ENCODE peak calls at places on chromosomes 16 and 17, in six cellular contexts. J is EH; T is neuronal stem cell; Q is activated CD4-positive, alpha-beta T cell treated with anti-CD3 and anti-CD28 coated beads, Interleukin-2, amount 50 U/mL, for 1 hour; L is mucosa of descending colon; P is progenitor cell of endocrine pancreas. I is an unnamed sample.

GRCh38 chr17:81731271-81731670 is 19.2 kb downstream of the SLC25A10 start:
- DNase-seq in L (no peak), T (no peak), P (no peak), Q (no peak), J (peak; percentile 91), I (no peak)

GRCh38 chr17:78791840-78792709 is 10.0 kb upstream of the CYTH1 start:
- DNase-seq in J (no peak), L (no peak), Q (no peak), T (no peak), P (no peak), I (no peak)

GRCh38 chr16:11677959-11678881 is 10.0 kb downstream of the SNN start:
- DNase-seq in L (no peak), J (no peak), Q (no peak), T (no peak), P (no peak), I (no peak)

GRCh38 chr17:54530398-54530797 is 370.3 kb upstream of the TOM1L1 start:
- DNase-seq in L (no peak), J (no peak), P (no peak), T (no peak), Q (no peak), I (no peak)

GRCh38 chr17:78416791-78417530 is 38.5 kb downstream of the PGS1 start:
- DNase-seq in J (no peak), Q (no peak), P (no peak), L (no peak), T (no peak), I (no peak)

GRCh38 chr17:65745241-65745640 is 183.8 kb upstream of the AXIN2 start:
- DNase-seq in P (no peak), J (no peak), L (no peak), T (no peak), Q (no peak), I (no peak)

GRCh38 chr17:82017612-82018151 is 5.0 kb downstream of the CENPX start:
- DNase-seq in L (no peak), T (no peak), P (no peak), Q (no peak), J (no peak), I (no peak)

GRCh38 chr17:4551141-4551540 is 4.0 kb downstream of the MYBBP1A start:
- DNase-seq in T (no peak), L (no peak), Q (no peak), P (no peak), J (no peak), I (no peak)

GRCh38 chr17:2396568-2397246 is 4.2 kb downstream of the MNT start:
- DNase-seq in P (peak; percentile 71), L (peak; percentile 96), T (peak; percentile 90), Q (no peak), J (peak; percentile 100), I (peak; percentile 95)

GRCh38 chr17:4716081-4716480 is 5.6 kb downstream of the ARRB2 start:
- DNase-seq in L (no peak), T (no peak), J (no peak), P (no peak), Q (no peak), I (no peak)

GRCh38 chr17:64357191-64357981 is 33.3 kb downstream of the PECAM1 start:
- DNase-seq in J (peak; percentile 97), T (no peak), P (no peak), Q (no peak), L (no peak), I (no peak)

GRCh38 chr16:12027558-12027957 is 51.0 kb downstream of the SNX29 start:
- DNase-seq in L (no peak), T (no peak), J (no peak), Q (no peak), P (no peak), I (no peak)

GRCh38 chr16:88022076-88023042 is 71.1 kb downstream of the BANP start:
- DNase-seq in L (no peak), T (no peak), J (peak; percentile 7), P (no peak), Q (no peak), I (no peak)

GRCh38 chr16:64627781-64628180 is 494.1 kb downstream of the CDH11 start:
- DNase-seq in T (no peak), P (no peak), Q (no peak), L (no peak), J (no peak), I (no peak)

GRCh38 chr16:30948087-30948955 is 547 bp upstream of the ORAI3 start:
- DNase-seq in P (peak; percentile 91), J (peak; percentile 98), Q (no peak), T (peak; percentile 100), L (peak; percentile 79), I (peak; percentile 94)

GRCh38 chr17:230371-230770 is 48.9 kb upstream of the DOC2B start:
- DNase-seq in L (peak; percentile 16), J (no peak), T (no peak), P (no peak), Q (no peak), I (no peak)

GRCh38 chr16:87328846-87329245 is 11.7 kb upstream of the C16orf95 start:
- DNase-seq in T (no peak), P (no peak), L (peak; percentile 40), J (no peak), Q (no peak), I (no peak)

GRCh38 chr17:50480854-50481490 is 2.3 kb downstream of the RSAD1 start:
- DNase-seq in J (no peak), P (no peak), Q (no peak), T (no peak), L (no peak), I (no peak)

GRCh38 chr17:30831257-30831656 is 509 bp upstream of the ATAD5 start:
- DNase-seq in J (peak; percentile 19), Q (no peak), L (no peak), T (no peak), P (no peak), I (peak; percentile 23)

GRCh38 chr17:17737938-17738894 is 57.0 kb downstream of the RAI1 start:
- DNase-seq in L (peak; percentile 86), J (no peak), T (no peak), P (no peak), Q (no peak), I (no peak)

GRCh38 chr16:4147236-4147635 is 31.0 kb upstream of the ADCY9 start:
- DNase-seq in P (no peak), L (no peak), Q (no peak), J (no peak), T (no peak), I (no peak)

GRCh38 chr16:66810391-66810790 is 9.0 kb upstream of the TERB1 start:
- DNase-seq in T (no peak), L (no peak), P (no peak), Q (no peak), J (no peak), I (no peak)

GRCh38 chr17:55549140-55549539 is 37.9 kb upstream of the SMIM36 start:
- DNase-seq in L (no peak), Q (no peak), P (no peak), J (peak; percentile 35), T (no peak), I (no peak)

I was measured in HAP-1.